ENCODE peak calls at places on chromosomes 6 and 20, in seven cellular contexts. B, U, N, G, Q, M and O are unnamed samples.

GRCh38 chr20:14568701-14569100 is 231.3 kb upstream of the FLRT3 start:
- DNase-seq in G (peak; percentile 47), Q (no peak), U (no peak), M (no peak), B (no peak), N (no peak), O (no peak)

GRCh38 chr6:107228754-107229153 is 113.4 kb upstream of the BEND3 start:
- DNase-seq in B (no peak), U (no peak), Q (no peak), G (peak; percentile 64), N (no peak), M (no peak), O (no peak)

GRCh38 chr6:43976706-43977403 is 150.4 kb downstream of the MRPL14 start:
- DNase-seq in M (no peak), Q (no peak), G (no peak), B (no peak), U (no peak), N (no peak), O (no peak)

GRCh38 chr6:113596907-113597583 is 260.1 kb upstream of the MARCKS start:
- DNase-seq in U (peak; percentile 64), B (peak; percentile 12), N (no peak), G (no peak), M (peak; percentile 89), Q (peak; percentile 62), O (peak; percentile 42)

GRCh38 chr20:37220796-37221195 is 40.8 kb downstream of the GHRH start:
- DNase-seq in M (no peak), N (no peak), U (no peak), G (no peak), Q (no peak), B (no peak), O (no peak)

GRCh38 chr6:114033606-114034005 is 62.7 kb upstream of the HDAC2 start:
- DNase-seq in U (no peak), Q (peak; percentile 28), G (no peak), N (no peak), M (peak; percentile 29), B (no peak), O (no peak)

GRCh38 chr20:25389858-25390537 is 637 bp downstream of the ABHD12 start:
- DNase-seq in B (peak; percentile 42), Q (peak; percentile 26), M (no peak), U (no peak), N (no peak), G (no peak), O (peak; percentile 62)

GRCh38 chr6:133966654-133967300 is 13.8 kb downstream of the TBPL1 start:
- DNase-seq in Q (no peak), G (no peak), N (no peak), U (no peak), B (no peak), M (no peak), O (no peak)

GRCh38 chr20:16671753-16672152 is 58.1 kb upstream of the SNRPB2 start:
- DNase-seq in Q (no peak), B (no peak), G (no peak), U (no peak), M (no peak), N (no peak), O (no peak)

GRCh38 chr20:53639647-53640440 is 46.2 kb upstream of the ZNF217 start:
- DNase-seq in M (no peak), N (no peak), G (no peak), B (no peak), U (no peak), Q (no peak), O (no peak)

GRCh38 chr6:110355031-110355430 is 3.1 kb downstream of the METTL24 start:
- DNase-seq in M (no peak), N (no peak), B (no peak), Q (no peak), U (no peak), G (no peak), O (no peak)

GRCh38 chr20:43537921-43538854 is 20.6 kb upstream of the SGK2 start:
- DNase-seq in G (peak; percentile 58), B (peak; percentile 27), U (peak; percentile 60), N (peak; percentile 22), M (peak; percentile 74), Q (peak; percentile 42), O (peak; percentile 77)

DNA sequence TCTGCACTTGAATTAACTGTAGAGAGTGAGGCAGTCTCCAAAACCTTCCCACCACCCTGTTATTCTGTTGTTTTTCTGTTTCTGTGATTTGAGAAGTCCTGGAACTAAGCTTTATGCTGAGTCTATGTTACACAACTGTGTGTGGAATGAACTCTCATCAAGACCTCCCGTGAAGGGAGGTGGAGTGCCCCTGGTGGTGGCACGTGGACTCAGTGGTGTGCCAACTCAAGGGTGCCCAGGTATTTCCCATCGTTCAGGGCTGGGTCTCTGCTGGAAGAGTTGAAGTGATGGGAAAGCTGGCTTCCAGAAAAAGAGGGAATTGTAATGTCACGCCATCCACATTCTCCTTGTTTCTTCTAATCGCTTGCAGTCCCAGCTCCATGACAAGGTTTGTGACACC is 374.2 kb downstream of the SMOC2 start:
- DNase-seq in M (no peak), N (no peak), G (no peak), B (no peak), Q (no peak), U (no peak), O (no peak)
- TF ChIP-seq CTCF in M (no peak), N (peak; percentile 14), G (no peak), B (no peak), Q (no peak), U (peak; percentile 2), O (no peak)

DNA sequence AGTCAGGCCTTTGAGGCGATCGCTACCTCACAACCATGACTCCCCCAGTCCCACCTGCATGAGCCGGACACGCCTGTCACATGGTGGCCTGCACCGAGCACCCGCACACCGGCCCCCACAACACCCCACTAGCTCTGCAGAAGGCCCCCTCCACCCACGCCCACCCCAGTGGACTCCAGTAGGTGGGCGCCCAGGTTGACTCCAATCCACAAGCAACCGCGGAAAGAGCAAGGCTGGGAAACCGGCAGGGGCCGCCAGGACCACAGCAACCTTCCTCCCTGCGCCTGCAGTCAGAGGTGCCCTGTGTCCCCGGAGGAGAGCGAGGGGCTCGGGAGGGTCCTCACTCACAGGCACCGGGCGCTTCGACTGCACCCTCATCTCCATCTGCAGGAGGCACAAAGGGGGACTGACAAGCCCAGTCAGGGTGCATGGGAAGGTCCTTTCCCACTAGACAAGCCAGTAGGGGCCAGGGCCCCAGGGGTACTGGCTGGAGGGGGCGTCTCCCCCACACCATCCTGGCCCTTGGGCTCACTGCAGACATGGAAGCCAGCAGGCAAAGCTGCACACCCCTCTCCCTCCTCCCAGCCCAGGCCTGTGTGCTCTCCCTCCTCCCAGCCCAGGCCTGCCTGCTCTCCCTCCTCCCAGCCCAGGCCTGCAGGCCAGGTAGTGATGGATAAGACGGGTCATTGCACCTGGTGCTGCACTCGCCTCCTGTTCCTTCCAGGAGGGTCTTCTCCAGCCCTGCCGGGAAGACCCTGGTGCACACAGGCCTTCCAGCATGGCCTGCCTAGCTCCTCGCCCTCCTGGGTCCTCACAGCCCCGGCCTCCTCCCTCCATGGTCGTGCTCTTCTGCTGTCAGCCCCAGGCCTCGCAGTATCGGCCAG is 137.2 kb downstream of the DLL1 start:
- DNase-seq in Q (no peak), B (no peak), U (no peak), G (no peak), M (no peak), N (no peak), O (no peak)
- TF ChIP-seq CTCF in Q (no peak), B (no peak), U (no peak), G (no peak), M (no peak), N (no peak), O (no peak)

GRCh38 chr20:3470208-3470626 is 601 bp upstream of the ATRN start:
- DNase-seq in B (no peak), G (no peak), Q (no peak), M (no peak), U (no peak), N (no peak), O (no peak)

GRCh38 chr20:3473324-3473723 is 2.5 kb downstream of the ATRN start:
- DNase-seq in Q (no peak), M (no peak), G (no peak), B (no peak), U (no peak), N (no peak), O (no peak)

GRCh38 chr20:3471397-3472021 is 691 bp downstream of the ATRN start:
- DNase-seq in B (no peak), G (no peak), Q (no peak), U (no peak), M (no peak), N (no peak), O (no peak)

GRCh38 chr20:3472105-3472504 is 1.3 kb downstream of the ATRN start:
- DNase-seq in Q (no peak), G (peak; percentile 11), U (no peak), N (no peak), B (no peak), M (no peak), O (no peak)

GRCh38 chr20:3470627-3471396 is at the start of gene ATRN:
- DNase-seq in G (peak; percentile 91), B (peak; percentile 89), U (peak; percentile 93), Q (peak; percentile 92), N (peak; percentile 41), M (peak; percentile 89), O (peak; percentile 89)
- TF ChIP-seq CTCF in G (no peak), B (no peak), U (no peak), Q (no peak), N (no peak), M (no peak), O (no peak)

GRCh38 chr6:36897629-36898028 is 11.9 kb downstream of the C6orf89 start:
- DNase-seq in N (no peak), Q (no peak), U (peak; percentile 9), M (no peak), B (no peak), G (peak; percentile 42), O (no peak)
- TF ChIP-seq CTCF in N (peak; percentile 11), Q (no peak), U (peak; percentile 25), M (no peak), B (no peak), G (peak; percentile 30), O (no peak)

GRCh38 chr6:148251286-148251685 is 91.4 kb upstream of the SASH1 start:
- DNase-seq in B (no peak), M (peak; percentile 81), N (peak; percentile 26), G (peak; percentile 77), Q (peak; percentile 72), U (peak; percentile 70), O (no peak)
- TF ChIP-seq CTCF in B (peak; percentile 42), M (peak; percentile 51), N (peak; percentile 34), G (peak; percentile 65), Q (peak; percentile 50), U (peak; percentile 50), O (peak; percentile 22)

DNA sequence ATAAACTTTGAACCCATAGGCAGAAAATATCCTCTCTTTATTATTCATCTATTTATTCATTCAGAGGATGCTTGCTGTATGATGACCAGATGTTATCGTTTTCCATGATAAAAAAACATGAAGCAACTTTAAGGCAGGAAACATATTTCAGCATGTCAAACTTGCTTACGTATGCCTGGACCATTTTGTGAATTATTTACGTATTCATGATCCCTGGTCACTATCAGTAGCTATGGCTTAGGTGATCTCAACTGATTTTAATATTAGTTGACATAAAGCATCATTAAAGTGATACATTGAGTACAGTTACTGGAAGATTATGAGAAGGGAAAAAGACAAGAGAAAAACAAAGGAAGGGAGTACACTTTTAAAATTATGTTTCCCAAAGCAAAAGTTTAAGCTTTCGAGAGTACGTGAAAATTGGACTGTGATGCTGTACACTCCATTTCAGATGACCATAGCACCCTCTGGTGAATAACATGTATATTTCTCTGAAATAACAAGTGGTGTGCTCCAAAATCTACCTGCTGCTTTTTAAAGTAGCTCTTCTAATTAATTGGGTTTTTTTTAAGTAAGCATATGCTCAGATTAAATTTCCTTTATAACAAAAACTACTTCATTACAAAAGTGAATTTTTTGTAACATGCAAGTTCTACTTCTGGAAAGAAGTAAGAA is 215.1 kb upstream of the HSF2 start:
- DNase-seq in M (peak; percentile 48), Q (peak; percentile 23), U (peak; percentile 54), G (peak; percentile 40), B (no peak), N (no peak), O (no peak)
- TF ChIP-seq CTCF in M (peak; percentile 19), Q (peak; percentile 45), U (peak; percentile 45), G (peak; percentile 45), B (peak; percentile 56), N (peak; percentile 29), O (no peak)